ENCODE peak calls at places on chromosomes 2 and 18, in four cellular contexts. L, U, S and G are unnamed samples.
A peak's percentile ranks its signal among the peaks of the same experiment; 100 is the strongest.

GRCh38 chr2:215420471-215420935 is 15.4 kb downstream of the FN1 start:
- DNase-seq in L (no peak), U (no peak), S (no peak), G (no peak)

GRCh38 chr18:75489493-75490190 is 62.1 kb upstream of the SMIM21 start:
- DNase-seq in L (no peak), U (no peak), S (no peak), G (no peak)

GRCh38 chr2:72548081-72548764 is 277.6 kb downstream of the EXOC6B start:
- DNase-seq in L (no peak), U (no peak), S (no peak), G (no peak)

GRCh38 chr2:142131016-142131714 is at the start of gene LRP1B:
- DNase-seq in L (no peak), U (no peak), S (peak; percentile 63), G (no peak)

GRCh38 chr18:77165489-77166415 is 33.2 kb upstream of the MBP start:
- DNase-seq in L (no peak), U (no peak), S (no peak), G (no peak)

GRCh38 chr18:77102246-77103040 is 30.1 kb downstream of the MBP start:
- DNase-seq in L (no peak), U (no peak), S (no peak), G (no peak)

GRCh38 chr18:68694316-68694715 is 20.6 kb downstream of the TMX3 start:
- DNase-seq in L (no peak), U (no peak), S (no peak), G (no peak)

GRCh38 chr18:46338761-46339160 is 234.6 kb downstream of the HAUS1 start:
- DNase-seq in L (peak; percentile 69), U (no peak), S (peak; percentile 65), G (no peak)

GRCh38 chr18:70135604-70136003 is 69.9 kb downstream of the RTTN start:
- DNase-seq in L (no peak), U (no peak), S (no peak), G (no peak)

GRCh38 chr2:85221291-85221690 is 88.1 kb downstream of the TCF7L1 start:
- DNase-seq in L (no peak), U (no peak), S (no peak), G (no peak)

GRCh38 chr18:60235164-60235563 is 137.4 kb downstream of the MC4R start:
- DNase-seq in L (no peak), U (no peak), S (no peak), G (no peak)

GRCh38 chr2:71531522-71532047 is 78.2 kb downstream of the DYSF start:
- DNase-seq in L (no peak), U (no peak), S (no peak), G (no peak)

GRCh38 chr18:13700153-13700552 is 26.2 kb downstream of the FAM210A start:
- DNase-seq in L (no peak), U (no peak), S (no peak), G (no peak)

GRCh38 chr2:165897741-165898140 is 55.8 kb downstream of the TTC21B start:
- DNase-seq in L (no peak), U (no peak), S (no peak), G (no peak)

GRCh38 chr2:230821261-230821990 is 43.3 kb upstream of the ITM2C start:
- DNase-seq in L (no peak), U (no peak), S (peak; percentile 11), G (no peak)

GRCh38 chr2:104859310-104860130 is 5.6 kb downstream of the POU3F3 start:
- DNase-seq in L (no peak), U (no peak), S (peak; percentile 41), G (no peak)

GRCh38 chr18:49628993-49629795 is 67.3 kb downstream of the LIPG start:
- DNase-seq in L (no peak), U (no peak), S (no peak), G (no peak)

GRCh38 chr2:120737802-120738516 is 2.3 kb downstream of the GLI2 start:
- DNase-seq in L (peak; percentile 68), U (peak; percentile 86), S (peak; percentile 32), G (no peak)

GRCh38 chr2:59874971-59875755 is 678.3 kb downstream of the BCL11A start:
- DNase-seq in L (no peak), U (no peak), S (peak; percentile 9), G (no peak)

GRCh38 chr2:172096661-172097547 is 5.8 kb downstream of the DLX2 start:
- DNase-seq in L (no peak), U (no peak), S (peak; percentile 61), G (no peak)

GRCh38 chr2:98573426-98573825 is 34.9 kb downstream of the COA5 start:
- DNase-seq in L (no peak), U (no peak), S (no peak), G (no peak)

GRCh38 chr2:12824304-12824761 is 107.6 kb downstream of the TRIB2 start:
- DNase-seq in L (no peak), U (no peak), S (peak; percentile 11), G (no peak)

GRCh38 chr18:48896875-48897511 is 53.8 kb downstream of the SMAD7 start:
- DNase-seq in L (peak; percentile 87), U (no peak), S (peak; percentile 67), G (no peak)

GRCh38 chr2:218325566-218326160 is 31.0 kb upstream of the CATIP start:
- DNase-seq in L (no peak), U (no peak), S (no peak), G (no peak)
- H3K4me1 ChIP-seq in L (peaks cover 45% of the 10 kb centered on the region), U (peaks cover 17% of the 10 kb centered on the region), S (peaks cover 45% of the 10 kb centered on the region), G (peaks cover 5% of the 10 kb centered on the region)

DNA sequence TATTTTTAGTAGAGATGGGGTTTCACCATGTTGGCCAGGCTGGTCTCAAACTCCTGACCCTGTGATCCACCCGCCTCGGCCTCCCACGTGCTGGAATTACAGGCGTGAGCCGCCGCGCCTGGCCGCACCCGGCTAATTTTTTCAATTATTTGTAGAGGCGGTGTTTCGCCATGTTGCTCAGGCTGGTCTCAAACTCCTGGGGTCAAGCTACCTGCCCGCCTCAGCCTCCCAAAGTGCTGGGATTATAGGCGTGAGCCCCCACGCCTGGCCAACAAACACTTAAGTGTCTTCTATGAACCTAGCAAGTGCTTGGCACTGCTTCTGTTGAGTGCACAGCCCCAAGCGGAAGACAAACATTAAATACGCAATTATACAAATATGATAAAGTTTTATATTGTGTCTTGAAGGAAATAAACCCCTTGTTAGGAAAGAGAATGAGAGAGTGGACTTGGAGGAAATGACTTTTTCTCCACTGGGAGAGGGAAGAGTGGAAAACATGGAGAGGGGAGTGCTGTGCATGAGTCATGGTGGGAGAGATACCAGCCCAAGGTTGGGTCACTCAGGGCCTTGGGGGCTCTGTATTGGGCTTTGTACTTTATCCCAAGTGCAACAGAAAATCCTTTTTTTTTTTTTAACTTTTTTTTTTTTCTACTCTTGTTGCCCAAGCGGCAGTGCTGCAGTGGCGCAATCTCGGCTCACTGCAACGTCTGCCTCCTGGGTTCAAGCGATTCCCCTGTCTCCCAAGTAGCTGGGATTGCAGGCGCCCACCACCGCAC is 41.4 kb upstream of the ACTR2 start:
- DNase-seq in L (no peak), U (no peak), S (no peak), G (no peak)
- H3K4me3 ChIP-seq in L (no peak overlapping the region), U (no peak overlapping the region), S (no peak overlapping the region), G (no peak overlapping the region)

GRCh38 chr2:217905906-217906305 is 96.9 kb downstream of the TNS1 start:
- DNase-seq in L (no peak), U (no peak), S (no peak), G (no peak)

GRCh38 chr2:217904614-217904965 is 98.2 kb downstream of the TNS1 start:
- DNase-seq in L (no peak), U (no peak), S (no peak), G (no peak)

GRCh38 chr2:217906787-217907186 is 96.0 kb downstream of the TNS1 start:
- DNase-seq in L (no peak), U (no peak), S (no peak), G (no peak)

GRCh38 chr2:217903859-217904613 is 98.8 kb downstream of the TNS1 start:
- DNase-seq in L (no peak), U (no peak), S (no peak), G (no peak)

DNA sequence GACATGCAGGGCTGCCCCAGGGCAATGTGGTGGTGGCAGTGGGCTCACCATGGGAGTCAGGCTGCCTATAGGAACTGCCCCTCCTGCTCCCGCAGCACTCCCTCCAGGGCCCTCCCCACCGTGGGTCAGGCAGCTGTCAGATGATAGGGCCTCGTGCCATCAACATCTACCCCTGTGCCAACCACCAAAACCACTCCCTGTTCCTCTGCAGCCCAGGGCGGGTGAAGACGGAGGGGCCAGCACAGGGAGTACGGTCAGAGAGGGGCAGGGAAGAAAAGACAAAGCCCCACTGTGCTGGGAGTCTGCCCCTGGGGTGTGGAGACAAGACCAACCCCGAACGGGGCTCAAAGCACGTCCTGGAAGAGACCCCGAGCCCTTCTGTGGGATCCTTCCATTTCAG is 97.4 kb downstream of the TNS1 start:
- DNase-seq in L (no peak), U (no peak), S (no peak), G (no peak)
- H3K4me1 ChIP-seq in L (peaks cover 51% of the 10 kb centered on the region), U (peaks cover 99% of the 10 kb centered on the region), S (peaks cover 6% of the 10 kb centered on the region), G (no peaks in the 10 kb centered on the region)

GRCh38 chr18:79498662-79499061 is 102.9 kb downstream of the NFATC1 start:
- DNase-seq in L (no peak), U (no peak), S (no peak), G (no peak)
- H3K4me3 ChIP-seq in L (no peak overlapping the region), U (no peak overlapping the region), S (no peak overlapping the region), G (no peak overlapping the region)

DNA sequence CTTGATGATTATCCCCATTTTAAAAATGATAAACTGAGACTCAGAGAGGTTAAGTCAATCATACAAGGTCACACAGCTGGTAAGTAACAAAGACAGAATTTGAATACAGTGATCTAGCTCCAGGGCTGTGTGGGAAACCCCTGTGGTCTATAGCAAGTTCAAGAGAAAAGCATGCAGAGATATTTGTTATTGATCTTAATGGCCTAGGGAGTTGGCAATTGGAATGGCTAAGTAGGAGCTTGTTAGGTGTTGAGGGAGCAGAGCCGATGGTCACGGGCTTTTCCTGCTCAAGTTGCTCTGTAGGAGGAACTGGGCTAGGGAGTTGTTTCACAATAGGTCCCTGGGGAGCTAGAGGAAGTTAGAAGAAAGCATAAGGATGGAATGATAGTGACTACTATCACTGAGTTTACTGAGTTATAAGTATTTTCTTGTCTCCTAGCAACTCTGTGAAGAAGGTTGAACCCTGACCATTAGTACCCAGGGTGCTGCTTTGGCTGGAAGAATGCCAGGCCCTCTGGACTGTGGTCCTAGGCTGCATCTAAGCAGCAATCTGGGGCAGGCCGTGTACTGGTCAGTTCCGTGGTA is 30.0 kb downstream of the RNF125 start:
- DNase-seq in L (no peak), U (no peak), S (no peak), G (no peak)
- H3K4me1 ChIP-seq in L (peaks cover 20% of the 10 kb centered on the region), U (peaks cover 14% of the 10 kb centered on the region), S (no peaks in the 10 kb centered on the region), G (peaks cover 22% of the 10 kb centered on the region)